ENCODE peak calls at places on chromosomes 1 and 21, in four cellular contexts. T is K562, O is SK-N-SH, F is H1. E is an unnamed sample.

GRCh38 chr1:56933606-56934005 is 32.2 kb downstream of the C8B start:
- DNase-seq in O (no peak), F (no peak), T (no peak), E (no peak)

GRCh38 chr21:42527489-42528158 is 14.0 kb downstream of the SLC37A1 start:
- DNase-seq in O (no peak), T (no peak), F (no peak), E (no peak)

GRCh38 chr1:225766967-225767413 is 10.6 kb upstream of the SRP9 start:
- DNase-seq in O (peak; percentile 72), T (peak; percentile 40), F (no peak), E (no peak)

GRCh38 chr1:33986389-33987095 is 122.7 kb downstream of the HMGB4 start:
- DNase-seq in O (no peak), T (no peak), F (no peak), E (no peak)

GRCh38 chr1:241310451-241310850 is 46.6 kb downstream of the RGS7 start:
- DNase-seq in O (no peak), F (no peak), T (no peak), E (no peak)

GRCh38 chr1:236326432-236326831 is 44.7 kb upstream of the ERO1B start:
- DNase-seq in O (no peak), F (no peak), T (no peak), E (no peak)

GRCh38 chr1:100100202-100100601 is 32.5 kb downstream of the SASS6 start:
- DNase-seq in O (no peak), T (no peak), F (no peak), E (no peak)

GRCh38 chr1:50271337-50271736 is 151.9 kb downstream of the DMRTA2 start:
- DNase-seq in O (peak; percentile 80), T (no peak), F (no peak), E (no peak)

GRCh38 chr1:3674100-3675094 is 22.1 kb downstream of the TP73 start:
- DNase-seq in T (no peak), O (no peak), F (peak; percentile 74), E (peak; percentile 63)
- TF ChIP-seq TEAD4 in T (no peak), O (no peak), F (peak; percentile 6), E (no peak)

GRCh38 chr1:31573261-31573660 is 3.1 kb upstream of the TINAGL1 start:
- DNase-seq in F (peak; percentile 36), T (no peak), O (no peak), E (no peak)
- TF ChIP-seq TEAD4 in F (no peak), T (no peak), O (no peak), E (no peak)

GRCh38 chr1:90728656-90729257 is 11.7 kb upstream of the BARHL2 start:
- DNase-seq in F (no peak), T (no peak), O (no peak), E (no peak)
- TF ChIP-seq TEAD4 in F (no peak), T (no peak), O (no peak), E (no peak)

DNA sequence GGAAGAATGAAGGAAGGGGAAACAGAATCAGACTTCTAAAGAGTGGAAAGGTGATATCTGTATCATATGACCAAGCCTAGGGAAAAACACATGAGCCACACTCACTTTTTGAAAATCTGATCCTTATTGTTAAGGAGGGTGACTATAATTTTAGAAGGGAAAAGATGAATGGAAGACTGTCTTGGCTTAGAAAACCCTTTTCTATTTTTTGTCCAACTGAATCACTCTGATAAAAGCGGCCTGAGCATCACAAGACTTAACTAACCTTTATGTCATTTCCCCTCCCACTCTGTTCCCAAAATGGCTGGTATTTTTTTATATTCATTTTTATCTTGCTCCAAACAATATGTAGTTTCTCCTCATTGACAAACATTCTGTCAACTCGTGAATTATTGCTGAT is 169.8 kb downstream of the C1orf21 start:
- DNase-seq in T (no peak), O (no peak), F (no peak), E (no peak)
- TF ChIP-seq TEAD4 in T (no peak), O (no peak), F (no peak), E (no peak)